ENCODE peak calls at places on chromosomes 1 and 21, in five cellular contexts. A is K562, I is GM12878, P is A549, S is HepG2. T is an unnamed sample.

GRCh38 chr1:202958544-202959275 is 598 bp upstream of the ADIPOR1 start:
- DNase-seq in A (no peak), I (no peak), P (no peak), S (no peak), T (no peak)

GRCh38 chr1:183989078-183989577 is 48.4 kb downstream of the COLGALT2 start:
- DNase-seq in A (peak), I (peak), P (no peak), S (no peak), T (no peak)

GRCh38 chr1:110787328-110788071 is 85.4 kb upstream of the CD53 start:
- DNase-seq in A (no peak), I (peak), P (no peak), S (no peak), T (no peak)

GRCh38 chr21:46347791-46348381 is 23.9 kb downstream of the PCNT start:
- DNase-seq in A (no peak), I (no peak), P (no peak), S (no peak), T (no peak)

GRCh38 chr1:236085545-236086159 is 20.8 kb upstream of the NID1 start:
- DNase-seq in A (no peak), I (no peak), P (no peak), S (no peak), T (no peak)

GRCh38 chr1:226956942-226957713 is 17.0 kb downstream of the COQ8A start:
- DNase-seq in A (no peak), I (no peak), P (no peak), S (no peak), T (no peak)

GRCh38 chr1:212760126-212760823 is 31.3 kb downstream of the NSL1 start:
- DNase-seq in A (peak), I (no peak), P (peak), S (peak), T (no peak)

GRCh38 chr21:26550357-26550756 is 22.7 kb downstream of the CYYR1 start:
- DNase-seq in A (no peak), I (no peak), P (no peak), S (no peak), T (no peak)

GRCh38 chr1:203692565-203693470 is 66.2 kb downstream of the ATP2B4 start:
- DNase-seq in A (peak), I (no peak), P (peak), S (no peak), T (peak)

GRCh38 chr1:29801561-29801973 is 565.2 kb downstream of the PTPRU start:
- DNase-seq in A (no peak), I (no peak), P (no peak), S (no peak), T (no peak)

GRCh38 chr1:203324103-203325003 is 19.0 kb downstream of the BTG2 start:
- DNase-seq in A (no peak), I (no peak), P (no peak), S (no peak), T (no peak)

DNA sequence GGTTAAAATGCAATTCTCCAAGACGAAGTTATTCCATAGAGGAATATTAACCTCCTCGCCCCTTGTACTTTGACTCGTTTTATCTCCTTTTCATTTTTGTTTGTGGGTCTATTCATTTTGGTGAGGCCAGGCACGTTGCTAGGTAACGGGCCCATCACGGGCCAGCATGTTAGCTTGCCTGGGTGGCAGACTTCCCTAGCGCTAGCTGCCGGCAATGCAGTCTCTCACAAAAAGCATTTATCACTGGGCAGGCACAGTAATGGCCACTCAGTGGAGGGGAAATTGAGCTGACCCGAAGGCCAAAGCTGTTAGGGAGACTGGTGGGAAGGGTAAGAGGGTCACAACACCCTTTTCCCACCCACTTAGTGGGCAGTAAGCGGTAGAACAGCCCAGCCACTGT is 234.4 kb upstream of the FOXD3 start:
- DNase-seq in A (peak), I (no peak), P (peak), S (peak), T (no peak)
- TF ChIP-seq REST in A (no peak), I (no peak), P (no peak), S (no peak), T (no peak)

GRCh38 chr21:44951186-44951915 is 11.5 kb downstream of the SLX9 start:
- DNase-seq in A (no peak), I (no peak), P (no peak), S (no peak), T (no peak)
- TF ChIP-seq CEBPB in A (no peak), I (no peak), P (no peak), S (no peak), T (no peak)

DNA sequence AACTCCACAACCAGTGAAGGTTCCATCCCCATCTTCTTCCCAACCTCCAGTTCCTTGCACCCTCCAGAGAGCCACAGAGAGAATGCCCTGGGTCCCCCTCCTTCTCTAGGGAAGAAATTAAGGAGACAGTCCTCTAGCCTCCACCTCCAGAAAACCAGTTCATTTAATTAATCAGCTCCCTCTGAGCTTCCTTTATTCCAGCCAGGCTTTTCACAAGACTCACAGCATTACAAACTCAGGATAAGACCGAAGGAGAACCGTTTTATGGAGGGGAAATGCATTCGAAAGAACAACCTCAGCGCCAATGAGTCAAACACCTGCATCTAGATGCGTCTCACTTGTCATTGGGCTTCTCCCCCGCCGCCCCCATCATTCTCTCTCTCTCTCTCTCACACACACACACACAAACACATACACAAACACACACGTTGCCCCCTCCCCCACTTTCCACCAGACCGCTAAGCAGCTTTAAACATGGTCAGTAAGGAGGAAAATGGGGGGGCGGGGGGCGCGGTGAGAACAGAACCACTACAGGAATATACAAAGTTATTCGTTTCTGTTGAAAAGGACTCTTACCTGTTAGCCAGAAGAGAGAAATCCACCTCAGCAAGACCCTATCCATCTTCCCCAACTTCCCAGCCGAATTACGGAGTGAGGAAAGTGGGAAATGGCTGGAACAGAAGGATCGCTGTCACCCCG is 544 bp downstream of the ILDR2 start:
- DNase-seq in A (no peak), I (no peak), P (no peak), S (no peak), T (no peak)
- TF ChIP-seq REST in A (no peak), I (no peak), P (no peak), S (no peak), T (no peak)

GRCh38 chr1:196464545-196464944 is 143.7 kb downstream of the KCNT2 start:
- DNase-seq in A (no peak), I (no peak), P (no peak), S (no peak), T (no peak)
- TF ChIP-seq CEBPB in A (no peak), I (no peak), P (no peak), S (no peak), T (no peak)

GRCh38 chr1:114441332-114441731 is 69.7 kb downstream of the TRIM33 start:
- DNase-seq in A (no peak), I (no peak), P (no peak), S (no peak), T (no peak)
- TF ChIP-seq REST in A (no peak), I (no peak), P (no peak), S (no peak), T (no peak)

GRCh38 chr1:239826209-239826608 is 265.5 kb upstream of the FMN2 start:
- DNase-seq in A (no peak), I (no peak), P (no peak), S (no peak), T (no peak)
- TF ChIP-seq CEBPB in A (no peak), I (no peak), P (no peak), S (no peak), T (no peak)

GRCh38 chr1:181438013-181438412 is 45.3 kb upstream of the CACNA1E start:
- DNase-seq in A (no peak), I (no peak), P (no peak), S (no peak), T (no peak)
- TF ChIP-seq REST in A (no peak), I (no peak), P (no peak), S (no peak), T (no peak)

GRCh38 chr1:32754282-32755097 is 51.9 kb upstream of the SYNC start:
- DNase-seq in A (peak), I (no peak), P (no peak), S (no peak), T (no peak)
- TF ChIP-seq CEBPB in A (no peak), I (no peak), P (no peak), S (no peak), T (no peak)

DNA sequence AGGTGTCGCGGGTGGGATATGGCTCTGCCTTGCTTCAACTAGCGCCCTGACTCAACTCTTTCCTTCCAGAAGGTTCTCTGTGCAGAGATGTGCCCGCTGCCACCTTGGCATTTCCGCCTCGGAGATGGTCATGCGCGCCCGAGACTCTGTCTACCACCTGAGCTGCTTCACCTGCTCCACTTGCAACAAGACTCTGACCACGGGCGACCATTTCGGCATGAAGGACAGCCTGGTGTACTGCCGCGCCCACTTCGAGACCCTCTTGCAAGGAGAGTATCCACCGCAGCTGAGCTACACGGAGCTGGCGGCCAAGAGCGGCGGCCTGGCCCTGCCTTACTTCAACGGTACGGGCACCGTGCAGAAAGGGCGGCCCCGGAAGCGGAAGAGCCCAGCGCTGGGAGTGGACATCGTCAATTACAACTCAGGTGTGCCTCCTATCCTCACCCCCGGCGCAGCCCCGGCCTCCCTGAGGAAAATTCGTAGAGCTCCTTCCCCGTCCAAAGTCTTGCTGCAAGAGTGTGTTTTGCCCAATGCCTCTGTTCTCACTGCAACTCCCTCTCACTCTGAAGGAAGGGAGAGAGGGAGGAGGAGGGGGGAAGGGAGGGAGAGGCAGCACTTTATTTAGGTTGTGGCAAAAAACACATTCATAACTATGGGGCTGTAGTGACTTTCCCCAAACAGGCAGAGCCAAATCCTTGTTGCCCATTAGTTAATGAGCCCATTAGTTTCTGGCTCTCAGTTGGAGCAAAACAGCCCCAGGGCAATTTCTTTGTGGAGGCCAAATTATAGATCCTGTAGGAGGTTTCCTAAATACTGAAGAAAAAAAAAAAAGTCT is 4.3 kb downstream of the LHX9 start:
- DNase-seq in A (no peak), I (no peak), P (no peak), S (no peak), T (no peak)
- TF ChIP-seq REST in A (no peak), I (no peak), P (no peak), S (no peak), T (no peak)